ENCODE peak calls at places on chromosomes 11 and 22, in four cellular contexts. E, H, R and G are unnamed samples.

GRCh38 chr22:36417281-36417686 is 29.5 kb upstream of the MYH9 start:
- DNase-seq in E (no peak), H (no peak), R (no peak), G (no peak)

GRCh38 chr11:49208006-49208721 is at the start of gene FOLH1:
- DNase-seq in E (peak), H (peak), R (no peak), G (peak)

GRCh38 chr11:134625631-134626030 is 213.6 kb upstream of the B3GAT1 start:
- DNase-seq in E (no peak), H (no peak), R (no peak), G (no peak)

GRCh38 chr11:2376751-2377451 is at the start of gene CD81:
- DNase-seq in E (no peak), H (peak), R (no peak), G (peak)

GRCh38 chr11:106463154-106463553 is 385.7 kb downstream of the AASDHPPT start:
- DNase-seq in E (no peak), H (no peak), R (no peak), G (peak)

GRCh38 chr11:45607995-45608394 is 57.4 kb downstream of the CHST1 start:
- DNase-seq in E (peak), H (no peak), R (no peak), G (no peak)

GRCh38 chr11:5234390-5234834 is at the start of gene HBD:
- DNase-seq in E (no peak), H (no peak), R (peak), G (no peak)

GRCh38 chr11:113484223-113484622 is 9.0 kb upstream of the DRD2 start:
- DNase-seq in E (no peak), H (no peak), R (no peak), G (no peak)

GRCh38 chr11:47143322-47143721 is 33.4 kb downstream of the ARFGAP2 start:
- DNase-seq in E (peak), H (no peak), R (peak), G (no peak)

GRCh38 chr11:69950120-69950519 is 128.0 kb upstream of the ANO1 start:
- DNase-seq in E (no peak), H (no peak), R (peak), G (peak)

GRCh38 chr11:4436424-4436823 is 12.7 kb upstream of the OR52K2 start:
- DNase-seq in E (no peak), H (no peak), R (no peak), G (no peak)

GRCh38 chr22:19674129-19674928 is 40.0 kb upstream of the SEPTIN5 start:
- DNase-seq in E (no peak), H (no peak), R (no peak), G (no peak)

GRCh38 chr22:25692965-25693565 is 48.9 kb upstream of the MYO18B start:
- DNase-seq in E (no peak), H (no peak), R (no peak), G (no peak)
- H3K27ac ChIP-seq in E (no peak), H (peak), R (no peak), G (no peak)

GRCh38 chr11:66293777-66294625 is 2.3 kb downstream of the TMEM151A start:
- DNase-seq in E (no peak), H (no peak), R (no peak), G (no peak)
- TF ChIP-seq CTCF in E (no peak), H (no peak), R (no peak), G (no peak)

DNA sequence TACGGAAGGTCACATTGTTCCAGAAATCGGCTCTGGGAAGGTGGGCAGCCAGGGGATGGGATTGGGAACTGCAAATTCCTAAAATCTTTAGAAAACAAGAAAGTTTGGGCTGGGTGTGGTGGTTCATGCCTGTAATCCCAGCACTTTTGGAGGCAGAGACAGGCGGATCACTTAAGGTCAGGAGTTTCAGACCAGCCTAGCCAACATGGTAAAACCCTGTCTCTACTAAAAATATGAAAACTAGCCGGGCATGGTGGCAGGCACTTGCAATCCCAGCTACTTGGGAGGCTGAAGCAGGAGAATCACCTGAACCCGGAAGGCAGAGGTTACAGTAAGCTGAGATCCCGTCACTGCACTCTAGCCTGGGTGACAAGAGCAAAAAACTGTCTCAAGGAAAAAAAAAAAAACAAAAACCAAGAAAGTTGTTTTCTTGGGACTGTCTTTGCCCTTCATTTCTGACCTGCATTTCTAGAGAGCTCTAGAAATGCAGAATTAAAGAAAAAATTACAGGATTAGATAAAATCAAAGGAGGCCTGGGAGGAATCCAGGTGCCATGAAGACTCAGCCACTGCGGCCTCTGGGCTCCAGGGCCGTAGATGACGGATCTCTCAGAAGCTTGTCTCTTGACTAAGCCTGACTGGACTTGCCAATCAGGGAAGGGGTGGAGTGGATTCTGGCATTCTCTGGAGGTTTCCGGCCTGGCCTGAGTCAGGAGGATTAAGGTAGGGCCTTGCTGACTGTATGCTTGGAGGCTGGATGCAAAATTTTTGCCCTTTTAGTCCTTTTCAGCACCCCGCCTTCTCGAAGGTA is 5.3 kb upstream of the MALAT1 start:
- DNase-seq in E (peak), H (no peak), R (peak), G (no peak)
- H3K4me3 ChIP-seq in E (no peak), H (peak), R (no peak), G (no peak)

GRCh38 chr22:46286006-46286405 is 10.7 kb upstream of the GTSE1 start:
- DNase-seq in E (no peak), H (no peak), R (no peak), G (no peak)
- H3K27ac ChIP-seq in E (no peak), H (no peak), R (no peak), G (no peak)

DNA sequence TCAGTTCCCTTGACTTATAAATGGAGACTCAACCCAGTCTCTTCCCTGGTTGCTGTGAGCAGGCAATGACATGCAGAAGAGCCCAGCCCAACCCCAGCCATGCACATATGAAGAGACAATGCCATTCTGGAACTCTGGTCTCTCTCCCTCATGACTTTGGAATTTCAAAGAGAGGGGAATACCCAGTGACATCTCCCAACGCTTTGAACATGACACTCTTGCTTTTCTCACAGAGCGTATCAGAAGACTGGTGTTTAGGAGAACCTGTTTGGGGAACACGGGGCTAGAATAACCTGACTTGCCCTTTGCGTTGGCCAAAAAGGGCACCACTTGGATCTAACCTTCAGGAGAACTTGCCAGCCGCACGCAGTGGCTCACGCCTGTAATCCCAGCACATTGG is 12.9 kb downstream of the RANGAP1 start:
- DNase-seq in E (no peak), H (no peak), R (no peak), G (no peak)
- TF ChIP-seq CTCF in E (no peak), H (no peak), R (no peak), G (no peak)